ENCODE peak calls at places on chromosomes 6 and 20, in seven cellular contexts. R, H, S, L, O, V and U are unnamed samples.

GRCh38 chr6:113636357-113636824 is 220.8 kb upstream of the MARCKS start:
- DNase-seq in L (no peak), H (no peak), R (peak; percentile 76), O (no peak), V (no peak), S (no peak), U (peak; percentile 68)

GRCh38 chr20:15446373-15446772 is 1109.0 kb upstream of the FLRT3 start:
- DNase-seq in O (no peak), S (no peak), H (no peak), V (no peak), L (no peak), R (no peak), U (peak; percentile 5)

GRCh38 chr6:34170341-34170740 is 24.5 kb upstream of the GRM4 start:
- DNase-seq in O (no peak), V (no peak), S (peak; percentile 11), R (no peak), H (no peak), L (no peak), U (no peak)

GRCh38 chr20:654427-654770 is 1.4 kb upstream of the SRXN1 start:
- DNase-seq in R (no peak), H (no peak), V (no peak), S (no peak), L (no peak), O (no peak), U (no peak)

GRCh38 chr20:38418509-38419204 is 16.5 kb downstream of the SNHG17 start:
- DNase-seq in O (no peak), V (no peak), H (peak; percentile 75), S (peak; percentile 28), L (peak; percentile 22), R (peak; percentile 38), U (peak; percentile 9)

GRCh38 chr20:55471052-55472006 is 534.0 kb downstream of the CBLN4 start:
- DNase-seq in R (no peak), S (no peak), H (no peak), O (no peak), V (no peak), L (no peak), U (no peak)

GRCh38 chr20:36447101-36447500 is 94.2 kb upstream of the MYL9 start:
- DNase-seq in H (no peak), V (no peak), S (no peak), R (no peak), L (no peak), O (no peak), U (no peak)

GRCh38 chr6:22072939-22073338 is 223.9 kb downstream of the PRL start:
- DNase-seq in O (no peak), S (peak; percentile 57), L (peak; percentile 36), R (no peak), V (no peak), H (no peak), U (peak; percentile 35)

GRCh38 chr6:42423244-42423643 is 28.5 kb downstream of the TRERF1 start:
- DNase-seq in H (no peak), S (no peak), R (no peak), L (no peak), O (no peak), V (no peak), U (no peak)

GRCh38 chr20:10696650-10697049 is 22.9 kb upstream of the JAG1 start:
- DNase-seq in H (no peak), O (no peak), L (no peak), S (peak; percentile 43), V (no peak), R (no peak), U (no peak)

GRCh38 chr6:136382676-136383075 is 93.0 kb upstream of the BCLAF1 start:
- DNase-seq in O (no peak), L (no peak), V (no peak), R (no peak), H (no peak), S (no peak), U (no peak)

GRCh38 chr6:149334201-149334600 is 16.7 kb downstream of the TAB2 start:
- DNase-seq in R (peak; percentile 87), V (no peak), H (no peak), L (no peak), O (no peak), S (no peak), U (peak; percentile 39)

GRCh38 chr6:2831392-2831791 is 10.3 kb downstream of the SERPINB1 start:
- DNase-seq in O (no peak), L (no peak), V (no peak), S (no peak), R (no peak), H (no peak), U (no peak)

GRCh38 chr6:136201735-136202134 is 48.4 kb downstream of the MTFR2 start:
- DNase-seq in S (peak; percentile 48), O (no peak), L (peak; percentile 8), R (peak; percentile 9), H (no peak), V (no peak), U (no peak)

GRCh38 chr20:51801220-51801991 is 915 bp downstream of the SALL4 start:
- DNase-seq in V (peak; percentile 71), H (no peak), S (no peak), R (no peak), O (no peak), L (no peak), U (peak; percentile 39)

GRCh38 chr6:103101267-103101666 is 1707.8 kb downstream of the GRIK2 start:
- DNase-seq in R (no peak), H (no peak), S (no peak), V (no peak), O (no peak), L (no peak), U (no peak)